ENCODE peak calls at places on chromosomes 6 and 20, in nine cellular contexts. T, H, R, J, P, M, G, O and C are unnamed samples.

GRCh38 chr6:116386581-116387299 is 16.0 kb downstream of the DSE start:
- DNase-seq in P (peak), T (peak), J (no peak), R (peak), H (no peak), M (no peak), G (no peak), O (no peak), C (no peak)

GRCh38 chr6:116430860-116431259 is 30.3 kb upstream of the CALHM6 start:
- DNase-seq in T (no peak), R (no peak), M (no peak), O (no peak), H (no peak), G (no peak), J (no peak), P (no peak), C (no peak)

GRCh38 chr20:15759546-15760216 is 813.6 kb downstream of the KIF16B start:
- DNase-seq in M (no peak), T (no peak), J (peak), H (no peak), P (no peak), O (no peak), R (no peak), G (no peak), C (no peak)

GRCh38 chr20:63264519-63264918 is 8.1 kb upstream of the ARFGAP1 start:
- DNase-seq in O (no peak), H (no peak), T (no peak), J (no peak), G (no peak), R (no peak), M (no peak), P (no peak), C (no peak)

GRCh38 chr20:47258745-47259695 is 97.5 kb downstream of the ZMYND8 start:
- DNase-seq in H (no peak), O (no peak), J (no peak), M (no peak), R (peak), P (peak), T (peak), G (no peak), C (peak)

GRCh38 chr6:121616411-121616810 is 181.0 kb downstream of the GJA1 start:
- DNase-seq in T (peak), G (no peak), R (no peak), P (no peak), H (no peak), O (no peak), M (no peak), J (no peak), C (no peak)

GRCh38 chr6:5730586-5731263 is 276.0 kb downstream of the NRN1 start:
- DNase-seq in J (peak), O (no peak), G (no peak), R (peak), P (no peak), M (no peak), H (no peak), T (peak), C (no peak)

GRCh38 chr6:1130692-1131091 is 181.2 kb upstream of the FOXQ1 start:
- DNase-seq in J (no peak), O (no peak), H (no peak), M (no peak), P (no peak), G (no peak), R (no peak), T (no peak), C (no peak)

GRCh38 chr20:48750941-48751620 is 76.7 kb downstream of the PREX1 start:
- DNase-seq in T (no peak), H (no peak), R (peak), G (no peak), O (peak), P (no peak), J (no peak), M (no peak), C (no peak)

GRCh38 chr6:2918936-2919335 is 15.8 kb upstream of the SERPINB9 start:
- DNase-seq in T (no peak), J (no peak), P (no peak), R (no peak), O (no peak), H (no peak), G (peak), M (no peak), C (no peak)

GRCh38 chr20:36542516-36543186 is 1.3 kb downstream of the MYL9 start:
- DNase-seq in H (no peak), O (no peak), R (no peak), M (no peak), G (no peak), J (no peak), T (no peak), P (no peak), C (no peak)

GRCh38 chr6:30781697-30782424 is 37.5 kb upstream of the IER3 start:
- DNase-seq in T (peak), M (peak), O (no peak), G (peak), P (peak), J (peak), H (peak), R (peak), C (peak)

GRCh38 chr6:109379706-109380105 is 2.6 kb downstream of the CD164 start:
- DNase-seq in J (no peak), T (no peak), G (no peak), R (no peak), O (no peak), P (peak), M (peak), H (no peak), C (no peak)

GRCh38 chr6:28729501-28730402 is 194.0 kb downstream of the TRIM27 start:
- DNase-seq in G (no peak), H (no peak), M (no peak), T (no peak), O (peak), R (no peak), J (no peak), P (no peak), C (no peak)
- H3K4me3 ChIP-seq in G (no peak), H (peak), M (peak), T (peak), O (peak), R (no peak), J (no peak), P (peak), C (peak)

DNA sequence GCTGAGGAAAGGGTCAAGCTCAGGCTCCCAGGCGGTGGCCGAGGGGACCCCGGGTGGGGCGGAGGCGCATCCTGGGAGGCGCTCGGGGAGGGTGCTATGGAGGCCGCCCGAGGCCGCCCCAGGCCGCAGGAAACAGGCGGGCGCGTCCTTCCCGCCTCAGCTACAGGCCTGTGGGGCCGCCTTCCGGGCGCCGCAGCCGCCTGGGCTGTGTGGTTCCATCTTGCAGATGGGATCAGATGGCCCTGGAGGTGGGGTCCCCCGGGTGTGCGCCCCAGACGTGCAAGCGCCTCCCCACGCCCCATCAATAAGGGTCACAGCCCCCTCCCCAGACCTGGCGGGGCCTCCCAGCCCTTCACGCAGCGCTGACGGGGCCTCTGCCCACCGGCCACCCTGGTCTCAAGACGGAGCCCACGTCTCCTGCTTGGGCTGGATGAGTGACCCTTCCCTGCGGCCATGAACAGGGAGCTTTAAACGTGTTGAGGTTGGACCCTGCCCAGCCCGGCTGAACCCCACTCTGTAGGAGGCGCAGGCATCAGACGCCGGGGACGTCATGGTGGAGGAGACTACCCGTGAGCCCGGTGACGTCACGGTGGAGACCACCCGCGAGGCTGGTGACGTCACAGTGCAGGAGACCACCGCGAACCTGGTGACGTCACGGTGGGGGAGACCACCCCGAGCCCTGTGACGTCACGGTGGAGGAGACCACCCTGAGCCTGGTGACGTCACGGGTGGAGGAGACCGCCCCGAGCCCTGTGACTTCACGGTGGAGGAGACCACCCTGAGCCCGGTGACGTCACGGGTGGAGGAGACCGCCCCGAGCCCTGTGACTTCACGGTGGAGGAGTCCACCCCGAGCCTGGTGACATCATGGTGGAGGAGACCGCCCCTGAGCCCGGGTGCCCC is 267.0 kb downstream of the DLL1 start:
- DNase-seq in J (no peak), M (no peak), P (no peak), R (no peak), G (peak), O (no peak), H (no peak), T (no peak), C (no peak)
- TF ChIP-seq CTCF in J (no peak), M (no peak), P (no peak), R (no peak), G (no peak), O (no peak), H (no peak), T (no peak), C (no peak)

GRCh38 chr20:24838551-24839530 is 110.2 kb upstream of the CST7 start:
- DNase-seq in J (peak), O (no peak), H (no peak), R (peak), T (peak), M (peak), P (no peak), G (no peak), C (no peak)

GRCh38 chr20:24842591-24843442 is 106.3 kb upstream of the CST7 start:
- DNase-seq in R (no peak), T (no peak), M (no peak), G (peak), H (no peak), O (no peak), P (no peak), J (no peak), C (no peak)

GRCh38 chr20:24840121-24840713 is 108.9 kb upstream of the CST7 start:
- DNase-seq in R (no peak), G (no peak), P (no peak), H (no peak), O (no peak), M (peak), T (no peak), J (peak), C (no peak)

GRCh38 chr20:24837721-24838456 is 111.2 kb upstream of the CST7 start:
- DNase-seq in R (peak), P (peak), J (no peak), T (peak), G (no peak), O (no peak), M (peak), H (no peak), C (peak)

DNA sequence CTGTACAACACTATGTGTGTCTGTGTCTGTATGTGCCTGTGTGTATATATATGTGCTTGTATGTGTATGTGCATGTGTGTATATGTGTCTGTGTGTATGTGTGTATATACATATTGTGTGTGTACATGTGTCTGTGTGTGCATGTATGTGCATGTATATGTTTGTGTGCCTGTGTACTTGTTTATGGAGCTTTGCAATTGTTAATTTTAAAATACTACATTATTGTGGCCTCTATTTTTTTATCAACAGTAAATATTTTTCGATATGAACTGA is 105.7 kb upstream of the CST7 start:
- DNase-seq in O (no peak), M (no peak), P (no peak), G (no peak), H (no peak), J (no peak), T (no peak), R (no peak), C (no peak)
- H3K4me3 ChIP-seq in O (no peak), M (no peak), P (no peak), G (no peak), H (no peak), J (no peak), T (no peak), R (no peak), C (no peak)

DNA sequence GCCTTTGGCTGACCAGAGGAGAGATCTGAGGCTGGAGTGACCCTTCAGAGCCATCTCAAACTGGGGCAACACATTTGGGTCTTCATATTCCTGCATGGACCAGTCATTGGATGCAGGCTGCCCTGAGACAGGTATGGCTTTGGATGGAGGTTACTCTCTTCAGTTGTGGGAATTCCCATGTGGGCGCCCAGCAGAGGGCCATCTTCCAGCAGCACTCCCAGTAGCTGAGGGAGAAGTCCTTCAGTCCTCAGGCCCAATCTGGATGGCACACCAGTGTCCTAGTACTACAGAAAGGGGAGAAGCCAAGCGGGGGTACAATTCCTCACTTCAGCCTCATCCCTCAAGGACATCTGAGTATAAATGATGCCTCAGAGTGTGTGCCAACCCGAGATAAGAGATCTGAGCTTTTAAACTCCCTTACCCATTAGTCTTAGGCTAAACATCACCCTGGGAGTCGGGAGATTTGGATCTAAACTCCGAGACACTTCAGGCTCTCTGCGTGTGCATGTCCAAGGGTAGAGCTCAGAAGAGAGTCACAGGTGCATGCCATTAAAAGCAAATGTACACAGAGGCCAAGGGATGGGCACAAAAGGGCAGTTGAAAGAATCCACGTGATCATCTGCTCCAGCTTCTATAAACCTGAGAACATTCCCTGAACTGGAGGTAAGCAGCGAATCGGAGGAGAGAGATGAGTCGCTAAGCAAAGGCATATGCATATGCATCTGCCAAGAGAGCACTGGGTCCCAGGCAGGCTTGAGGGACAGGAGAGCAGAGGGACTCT is 204.6 kb downstream of the CD83 start:
- DNase-seq in J (no peak), H (no peak), O (peak), P (no peak), R (no peak), T (no peak), M (no peak), G (no peak), C (no peak)
- TF ChIP-seq CTCF in J (peak), H (no peak), O (peak), P (peak), R (no peak), T (peak), M (no peak), G (no peak), C (no peak)

GRCh38 chr20:25217161-25218108 is 21.9 kb downstream of the ENTPD6 start:
- DNase-seq in T (no peak), O (no peak), J (no peak), G (peak), P (no peak), R (no peak), M (no peak), H (no peak), C (no peak)
- H3K4me3 ChIP-seq in T (no peak), O (no peak), J (no peak), G (no peak), P (no peak), R (no peak), M (no peak), H (no peak), C (no peak)